ENCODE peak calls at places on chromosomes 3 and 15, in eight cellular contexts. C is foreskin melanocyte; Y is neural crest cell; E is fibroblast of the conjunctiva; D is left ventricle myocardium inferior; I is sigmoid colon; Q is CD4-positive, alpha-beta memory T cell; A is stimulated activated CD4-positive, alpha-beta T cell treated with anti-CD3 and anti-CD28 coated beads, Interleukin-4, amount 100 ng/mL, for 24 hours. K is an unnamed sample.

GRCh38 chr15:35757323-35757722 is 211.4 kb upstream of the DPH6 start:
- DNase-seq in C (no peak), Y (no peak), E (no peak), D (no peak), I (no peak), Q (no peak), A (no peak), K (no peak)

GRCh38 chr3:100041328-100041749 is 73.0 kb downstream of the FILIP1L start:
- DNase-seq in C (peak), Y (no peak), E (peak), D (no peak), I (no peak), Q (no peak), A (no peak), K (no peak)

GRCh38 chr3:42733501-42734262 is 31.1 kb upstream of the HHATL start:
- DNase-seq in C (no peak), Y (no peak), E (no peak), D (no peak), I (peak), Q (no peak), A (no peak), K (no peak)

GRCh38 chr3:119571230-119571629 is 8.1 kb upstream of the ADPRH start:
- DNase-seq in C (no peak), Y (no peak), E (no peak), D (no peak), I (no peak), Q (no peak), A (no peak), K (no peak)

GRCh38 chr15:80997692-80998091 is 3.0 kb upstream of the TLNRD1 start:
- DNase-seq in C (no peak), Y (no peak), E (no peak), D (no peak), I (no peak), Q (no peak), A (no peak), K (no peak)

GRCh38 chr15:81280696-81281095 is 43.2 kb downstream of the STARD5 start:
- DNase-seq in C (no peak), Y (no peak), E (no peak), D (no peak), I (no peak), Q (no peak), A (no peak), K (no peak)

GRCh38 chr3:151766454-151766853 is 32.7 kb downstream of the AADACL2 start:
- DNase-seq in C (no peak), Y (no peak), E (no peak), D (no peak), I (no peak), Q (no peak), A (no peak), K (no peak)

GRCh38 chr3:32026583-32026982 is 45.0 kb downstream of the ZNF860 start:
- DNase-seq in C (no peak), Y (no peak), E (no peak), D (no peak), I (no peak), Q (no peak), A (no peak), K (no peak)

GRCh38 chr3:185540705-185541104 is 11.7 kb downstream of the LIPH start:
- DNase-seq in C (no peak), Y (no peak), E (no peak), D (no peak), I (no peak), Q (no peak), A (no peak), K (no peak)

GRCh38 chr3:188689101-188689574 is 482.6 kb upstream of the TPRG1 start:
- DNase-seq in C (no peak), Y (no peak), E (peak), D (no peak), I (no peak), Q (no peak), A (no peak), K (no peak)

GRCh38 chr15:80367094-80367493 is 37.1 kb upstream of the ARNT2 start:
- DNase-seq in C (no peak), Y (peak), E (peak), D (no peak), I (no peak), Q (no peak), A (no peak), K (no peak)

GRCh38 chr3:16392733-16393132 is 120.8 kb downstream of the RFTN1 start:
- DNase-seq in C (no peak), Y (no peak), E (peak), D (no peak), I (no peak), Q (no peak), A (no peak), K (no peak)

GRCh38 chr3:132538072-132538471 is 59.0 kb upstream of the ACKR4 start:
- DNase-seq in C (no peak), Y (no peak), E (no peak), D (no peak), I (no peak), Q (no peak), A (no peak), K (no peak)

GRCh38 chr3:167057586-167057985 is 322.5 kb downstream of the ZBBX start:
- DNase-seq in C (peak), Y (no peak), E (no peak), D (no peak), I (no peak), Q (no peak), A (no peak), K (no peak)

GRCh38 chr3:23075478-23075877 is 127.6 kb upstream of the UBE2E2 start:
- DNase-seq in C (peak), Y (no peak), E (peak), D (no peak), I (no peak), Q (no peak), A (no peak), K (no peak)

GRCh38 chr15:99439524-99439835 is 126.3 kb upstream of the MEF2A start:
- DNase-seq in C (no peak), Y (no peak), E (no peak), D (no peak), I (peak), Q (no peak), A (no peak), K (no peak)

GRCh38 chr3:40299721-40300335 is 9.7 kb upstream of the EIF1B start:
- DNase-seq in C (no peak), Y (no peak), E (peak), D (no peak), I (no peak), Q (no peak), A (no peak), K (no peak)

GRCh38 chr3:149340310-149340933 is 7.0 kb upstream of the TM4SF18 start:
- DNase-seq in C (no peak), Y (no peak), E (no peak), D (no peak), I (no peak), Q (no peak), A (no peak), K (no peak)

GRCh38 chr15:66838671-66839239 is 136.7 kb downstream of the SMAD6 start:
- DNase-seq in C (peak), Y (no peak), E (no peak), D (no peak), I (no peak), Q (no peak), A (no peak), K (no peak)

GRCh38 chr3:20185364-20185732 is 658 bp downstream of the SGO1 start:
- DNase-seq in C (peak), Y (no peak), E (no peak), D (no peak), I (no peak), Q (peak), A (peak), K (no peak)

GRCh38 chr3:43194490-43195115 is 88.7 kb upstream of the POMGNT2 start:
- DNase-seq in C (no peak), Y (no peak), E (no peak), D (no peak), I (no peak), Q (peak), A (peak), K (no peak)

GRCh38 chr3:62229908-62230307 is 143.4 kb downstream of the FEZF2 start:
- DNase-seq in C (no peak), Y (no peak), E (no peak), D (no peak), I (no peak), Q (no peak), A (no peak), K (no peak)

K was measured in sciatic nerve.